ENCODE peak calls at places on chromosomes 3 and 15, in ten cellular contexts. Q is MCF 10A, V is K562, H is foreskin fibroblast, E is AG04449, N is fibroblast of pulmonary artery, D is astrocyte, T is Peyer's patch, O is tibial nerve, S is epithelial cell of esophagus. B is an unnamed sample.

GRCh38 chr15:51144021-51144532 is 49.4 kb upstream of the TNFAIP8L3 start:
- DNase-seq in V (no peak), S (peak; percentile 86), H (peak; percentile 55), N (peak; percentile 90), D (peak; percentile 92), Q (peak; percentile 88), T (no peak), O (no peak), E (no peak), B (no peak)

GRCh38 chr15:65087873-65088642 is 11.5 kb downstream of the KBTBD13 start:
- DNase-seq in D (no peak), H (no peak), T (no peak), S (no peak), E (no peak), O (peak; percentile 42), Q (no peak), N (no peak), V (no peak), B (no peak)

GRCh38 chr3:50154840-50155490 is at the start of gene SEMA3F:
- DNase-seq in T (peak; percentile 89), N (peak; percentile 68), E (no peak), Q (peak; percentile 78), O (no peak), S (peak; percentile 88), H (peak; percentile 62), V (peak; percentile 92), D (peak; percentile 51), B (peak; percentile 63)

GRCh38 chr3:40631341-40631995 is 106.7 kb downstream of the ZNF621 start:
- DNase-seq in N (no peak), E (no peak), Q (no peak), S (peak; percentile 78), O (no peak), D (no peak), H (no peak), V (no peak), T (no peak), B (no peak)

GRCh38 chr3:176740891-176741290 is 456.4 kb downstream of the TBL1XR1 start:
- DNase-seq in S (no peak), Q (no peak), E (no peak), H (no peak), V (no peak), O (no peak), N (no peak), T (no peak), D (no peak), B (no peak)

GRCh38 chr3:78268716-78269668 is 1229.1 kb downstream of the ROBO2 start:
- DNase-seq in O (no peak), E (no peak), V (no peak), D (no peak), T (no peak), H (no peak), Q (no peak), S (no peak), N (no peak), B (no peak)

GRCh38 chr3:136818851-136819783 is at the start of gene SLC35G2:
- DNase-seq in Q (peak; percentile 77), V (peak; percentile 54), T (peak; percentile 53), D (peak; percentile 75), H (peak; percentile 80), N (peak; percentile 78), O (peak; percentile 25), S (peak; percentile 78), E (no peak), B (peak; percentile 42)

GRCh38 chr3:168801792-168802191 is 706.1 kb upstream of the GOLIM4 start:
- DNase-seq in O (no peak), E (peak; percentile 78), V (no peak), S (peak; percentile 68), Q (no peak), T (no peak), D (peak; percentile 90), H (peak; percentile 53), N (peak; percentile 73), B (no peak)

GRCh38 chr3:29333520-29333919 is 52.6 kb downstream of the RBMS3 start:
- DNase-seq in S (peak; percentile 23), Q (no peak), V (no peak), H (peak; percentile 58), N (no peak), O (no peak), T (no peak), D (no peak), E (no peak), B (no peak)

GRCh38 chr3:49788056-49788455 is 1.7 kb upstream of the IP6K1 start:
- DNase-seq in T (no peak), E (no peak), D (no peak), H (no peak), Q (no peak), O (no peak), N (no peak), V (no peak), S (no peak), B (no peak)

GRCh38 chr3:79392479-79392878 is 375.3 kb downstream of the ROBO1 start:
- DNase-seq in D (peak; percentile 13), N (no peak), O (no peak), E (no peak), S (peak; percentile 61), V (no peak), H (no peak), Q (no peak), T (no peak), B (no peak)

GRCh38 chr3:168596175-168596574 is 500.5 kb upstream of the GOLIM4 start:
- DNase-seq in H (no peak), N (no peak), D (no peak), E (no peak), T (no peak), Q (no peak), V (no peak), O (no peak), S (no peak), B (no peak)

GRCh38 chr15:63015618-63016017 is 26.9 kb upstream of the TPM1 start:
- DNase-seq in V (no peak), O (peak; percentile 68), N (peak; percentile 67), Q (peak; percentile 77), H (peak; percentile 76), S (peak; percentile 59), T (no peak), E (no peak), D (peak; percentile 76), B (no peak)

GRCh38 chr3:108401836-108402235 is 105.5 kb downstream of the HHLA2 start:
- DNase-seq in T (no peak), E (no peak), O (no peak), V (no peak), N (no peak), H (no peak), Q (no peak), S (no peak), D (no peak), B (no peak)

GRCh38 chr3:116129187-116129945 is 315.9 kb downstream of the LSAMP start:
- DNase-seq in E (no peak), T (no peak), V (no peak), Q (no peak), N (no peak), S (no peak), D (no peak), H (no peak), O (no peak), B (no peak)

GRCh38 chr15:90643301-90643632 is 73.9 kb upstream of the BLM start:
- DNase-seq in N (no peak), D (no peak), H (no peak), T (no peak), O (no peak), V (no peak), Q (no peak), S (no peak), E (no peak), B (no peak)

GRCh38 chr15:100241572-100242479 is 99.9 kb downstream of the ADAMTS17 start:
- DNase-seq in D (peak; percentile 82), S (peak; percentile 49), H (no peak), N (peak; percentile 81), V (peak; percentile 70), T (no peak), E (no peak), O (peak; percentile 57), Q (peak; percentile 73), B (no peak)

GRCh38 chr3:154795582-154795981 is 284.5 kb upstream of the MME start:
- DNase-seq in S (peak; percentile 97), D (peak; percentile 94), N (peak; percentile 88), E (peak; percentile 94), H (peak; percentile 94), T (no peak), Q (peak; percentile 69), O (no peak), V (no peak), B (no peak)

GRCh38 chr3:19147905-19148767 is at the start of gene KCNH8:
- DNase-seq in H (no peak), E (no peak), T (peak; percentile 60), V (peak; percentile 17), Q (no peak), O (no peak), D (no peak), S (no peak), N (no peak), B (peak; percentile 29)

GRCh38 chr15:96267463-96267862 is 63.0 kb upstream of the NR2F2 start:
- DNase-seq in E (no peak), D (no peak), O (no peak), N (no peak), T (no peak), S (no peak), Q (no peak), V (no peak), H (no peak), B (no peak)
- TF ChIP-seq CTCF in E (no peak), D (no peak), O (no peak), N (no peak), T (no peak), S (no peak), Q (no peak), V (no peak), H (no peak), B (no peak)

GRCh38 chr3:126487151-126487771 is 11.6 kb upstream of the ZXDC start:
- DNase-seq in O (no peak), D (no peak), Q (peak; percentile 66), E (no peak), S (peak; percentile 72), N (peak; percentile 12), H (no peak), T (no peak), V (peak; percentile 23), B (no peak)
- TF ChIP-seq CTCF in O (no peak), D (no peak), Q (no peak), E (no peak), S (no peak), N (peak; percentile 13), H (peak; percentile 15), T (no peak), V (peak; percentile 12), B (no peak)

DNA sequence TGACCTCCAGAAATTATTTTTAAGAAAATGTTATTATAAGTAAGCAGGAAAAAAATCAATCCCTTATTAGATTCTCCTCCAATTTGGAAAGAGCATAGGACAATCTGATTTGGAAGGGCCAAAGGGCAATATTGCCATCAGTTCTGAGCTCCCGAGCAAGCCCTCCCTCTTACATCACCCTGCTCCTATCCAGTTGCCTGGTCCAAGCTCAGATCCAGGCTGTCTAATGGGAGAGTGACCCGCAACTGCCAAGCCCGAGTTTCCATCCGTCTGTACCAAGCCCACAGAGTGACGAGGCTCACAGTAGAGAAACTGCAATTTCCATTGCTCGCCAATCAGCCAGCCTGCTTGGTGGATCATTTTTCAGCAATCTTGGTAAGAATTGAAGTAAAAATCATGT is 187.7 kb downstream of the MEX3B start:
- DNase-seq in S (no peak), N (no peak), H (no peak), T (no peak), V (no peak), O (no peak), D (no peak), Q (no peak), E (no peak), B (no peak)
- TF ChIP-seq CTCF in S (no peak), N (no peak), H (no peak), T (no peak), V (no peak), O (no peak), D (no peak), Q (no peak), E (no peak), B (no peak)

GRCh38 chr15:89406756-89407650 is 72.4 kb upstream of the POLG start:
- DNase-seq in T (no peak), H (no peak), N (no peak), E (no peak), D (no peak), S (peak; percentile 24), O (no peak), Q (no peak), V (no peak), B (peak; percentile 22)
- TF ChIP-seq CTCF in T (no peak), H (no peak), N (no peak), E (no peak), D (no peak), S (peak; percentile 13), O (no peak), Q (no peak), V (no peak), B (no peak)